ENCODE peak calls at places on chromosome 13, in five cellular contexts. One of them, this sample, is unnamed.

GRCh38 chr13:73837147-73837546 is 297.1 kb downstream of the KLF12 start:
- DNase-seq in ovary: no peak
- DNase-seq in T-cell: no peak
- DNase-seq in mucosa of descending colon: no peak
- DNase-seq in breast epithelium: no peak
- DNase-seq in this sample: no peak

GRCh38 chr13:72622546-72622945 is 104.9 kb downstream of the MZT1 start:
- DNase-seq in ovary: no peak
- DNase-seq in T-cell: no peak
- DNase-seq in mucosa of descending colon: no peak
- DNase-seq in breast epithelium: no peak
- DNase-seq in this sample: no peak

GRCh38 chr13:80033286-80033685 is 307.6 kb downstream of the SPRY2 start:
- DNase-seq in ovary: no peak
- DNase-seq in T-cell: no peak
- DNase-seq in mucosa of descending colon: no peak
- DNase-seq in breast epithelium: no peak
- DNase-seq in this sample: no peak

GRCh38 chr13:39468306-39468705 is 134.7 kb downstream of the LHFPL6 start:
- DNase-seq in ovary: no peak
- DNase-seq in T-cell: no peak
- DNase-seq in mucosa of descending colon: no peak
- DNase-seq in breast epithelium: no peak
- DNase-seq in this sample: no peak

GRCh38 chr13:31905896-31906295 is 125.7 kb upstream of the FRY start:
- DNase-seq in ovary: no peak
- DNase-seq in T-cell: no peak
- DNase-seq in mucosa of descending colon: no peak
- DNase-seq in breast epithelium: no peak
- DNase-seq in this sample: no peak

GRCh38 chr13:110922506-110922905 is 7.6 kb upstream of the ANKRD10 start:
- DNase-seq in ovary: no peak
- DNase-seq in T-cell: no peak
- DNase-seq in mucosa of descending colon: no peak
- DNase-seq in breast epithelium: no peak
- DNase-seq in this sample: no peak

GRCh38 chr13:106555631-106556328 is 12.2 kb downstream of the ARGLU1 start:
- DNase-seq in ovary: no peak
- DNase-seq in T-cell: no peak
- DNase-seq in mucosa of descending colon: no peak
- DNase-seq in breast epithelium: no peak
- DNase-seq in this sample: no peak

GRCh38 chr13:33153421-33154381 is 131.9 kb downstream of the STARD13 start:
- DNase-seq in ovary: no peak
- DNase-seq in T-cell: no peak
- DNase-seq in mucosa of descending colon: peak
- DNase-seq in breast epithelium: no peak
- DNase-seq in this sample: no peak

GRCh38 chr13:70098669-70099068 is 9.0 kb upstream of the ATXN8OS start:
- DNase-seq in ovary: no peak
- DNase-seq in T-cell: no peak
- DNase-seq in mucosa of descending colon: no peak
- DNase-seq in breast epithelium: no peak
- DNase-seq in this sample: no peak

GRCh38 chr13:36297259-36297599 is 385 bp downstream of the CCDC169 start:
- DNase-seq in ovary: no peak
- DNase-seq in T-cell: no peak
- DNase-seq in mucosa of descending colon: no peak
- DNase-seq in breast epithelium: no peak
- DNase-seq in this sample: no peak

GRCh38 chr13:113927661-113928581 is 46.0 kb downstream of the C13orf46 start:
- DNase-seq in ovary: no peak
- DNase-seq in T-cell: no peak
- DNase-seq in mucosa of descending colon: no peak
- DNase-seq in breast epithelium: peak
- DNase-seq in this sample: no peak

GRCh38 chr13:25276748-25277147 is 10.5 kb downstream of the MTMR6 start:
- DNase-seq in ovary: no peak
- DNase-seq in T-cell: no peak
- DNase-seq in mucosa of descending colon: no peak
- DNase-seq in breast epithelium: no peak
- DNase-seq in this sample: no peak

GRCh38 chr13:87684850-87685735 is 13.9 kb downstream of the SLITRK5 start:
- DNase-seq in ovary: no peak
- DNase-seq in T-cell: no peak
- DNase-seq in mucosa of descending colon: no peak
- DNase-seq in breast epithelium: no peak
- DNase-seq in this sample: no peak

GRCh38 chr13:39032150-39032549 is 5.7 kb downstream of the PROSER1 start:
- DNase-seq in ovary: no peak
- DNase-seq in T-cell: no peak
- DNase-seq in mucosa of descending colon: no peak
- DNase-seq in breast epithelium: no peak
- DNase-seq in this sample: no peak

GRCh38 chr13:33782631-33783030 is 35.3 kb upstream of the RFC3 start:
- DNase-seq in ovary: no peak
- DNase-seq in T-cell: no peak
- DNase-seq in mucosa of descending colon: no peak
- DNase-seq in breast epithelium: no peak
- DNase-seq in this sample: no peak

GRCh38 chr13:92827503-92827902 is 399.1 kb upstream of the GPC6 start:
- DNase-seq in ovary: no peak
- DNase-seq in T-cell: no peak
- DNase-seq in mucosa of descending colon: no peak
- DNase-seq in breast epithelium: no peak
- DNase-seq in this sample: no peak

GRCh38 chr13:81676008-81676407 is 1335.1 kb upstream of the SPRY2 start:
- DNase-seq in ovary: no peak
- DNase-seq in T-cell: no peak
- DNase-seq in mucosa of descending colon: no peak
- DNase-seq in breast epithelium: no peak
- DNase-seq in this sample: no peak